ENCODE peak calls at places on chromosomes 4 and X, in ten cellular contexts. F is HCT116; J is CD4-positive, CD25-positive, alpha-beta regulatory T cell; P is lower lobe of right lung; V is GM23248; Z is ovary; O is right atrium auricular region; G is neuronal stem cell; I is kidney; E is psoas muscle. Q is an unnamed sample. For H3K4me1, the result is how much of the 10 kb centered on the place peaks cover.

GRCh38 chr4:130534651-130535050 is 1438.7 kb downstream of the C4orf33 start:
- DNase-seq in F (no peak), J (no peak), P (no peak), V (no peak), Z (no peak), O (no peak), G (no peak), I (no peak), E (no peak), Q (no peak)

GRCh38 chr4:37603070-37603468 is 83.1 kb downstream of the RELL1 start:
- DNase-seq in F (peak), J (peak), P (peak), V (peak), Z (peak), O (peak), G (peak), I (peak), E (peak), Q (peak)

GRCh38 chr4:42547805-42548204 is 109.1 kb downstream of the ATP8A1 start:
- DNase-seq in F (no peak), J (no peak), P (no peak), V (no peak), Z (no peak), O (no peak), G (no peak), I (no peak), E (no peak), Q (no peak)

GRCh38 chr4:91622925-91623600 is 680.7 kb upstream of the GRID2 start:
- DNase-seq in F (no peak), J (no peak), P (no peak), V (no peak), Z (no peak), O (no peak), G (no peak), I (no peak), E (no peak), Q (no peak)

GRCh38 chr4:2385450-2386020 is 32.9 kb downstream of the ZFYVE28 start:
- DNase-seq in F (no peak), J (no peak), P (no peak), V (no peak), Z (no peak), O (no peak), G (peak), I (no peak), E (no peak), Q (no peak)

GRCh38 chr4:7993671-7994070 is 54.0 kb upstream of the AFAP1 start:
- DNase-seq in F (no peak), J (no peak), P (no peak), V (no peak), Z (no peak), O (no peak), G (no peak), I (no peak), E (no peak), Q (no peak)

GRCh38 chrX:23981711-23982110 is 45.3 kb downstream of the KLHL15 start:
- DNase-seq in F (no peak), J (no peak), P (no peak), V (no peak), Z (no peak), O (no peak), G (no peak), I (no peak), E (no peak), Q (no peak)

GRCh38 chrX:56763556-56764152 is 34.6 kb downstream of the NBDY start:
- DNase-seq in F (no peak), J (peak), P (no peak), V (no peak), Z (peak), O (peak), G (no peak), I (peak), E (peak), Q (peak)

DNA sequence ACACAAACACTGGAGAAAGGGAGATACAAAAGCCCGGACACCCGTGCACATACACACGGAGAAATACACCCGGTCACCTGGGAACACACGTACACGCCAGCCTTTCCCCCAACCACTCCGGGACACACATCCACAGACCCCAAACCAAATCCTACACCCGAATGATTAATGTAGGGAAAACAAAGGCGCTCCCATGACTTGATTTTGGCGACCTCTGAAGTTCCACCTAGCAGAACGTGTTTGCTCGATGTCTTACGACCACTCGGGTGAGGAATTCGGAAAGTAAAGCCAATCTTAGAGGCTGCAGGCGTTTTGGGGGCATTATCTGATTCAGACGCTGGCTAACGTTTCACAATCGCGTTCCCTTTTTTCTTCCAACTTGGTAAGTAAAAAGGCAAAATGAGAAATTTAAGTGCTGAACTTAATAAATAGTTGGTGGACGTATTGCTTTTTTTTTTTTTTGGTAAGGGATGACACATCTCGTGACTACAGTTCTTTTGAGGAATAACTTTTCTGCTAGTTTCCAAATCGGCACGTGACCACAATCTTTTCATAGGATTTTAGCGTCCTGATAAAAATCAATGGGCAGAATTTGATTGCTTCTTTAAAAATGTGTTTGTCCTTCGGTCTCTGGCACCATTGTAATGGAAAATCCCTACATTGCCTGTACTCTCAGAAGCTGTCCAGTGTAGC is 737 bp downstream of the RAB9A start:
- DNase-seq in F (no peak), J (no peak), P (no peak), V (peak), Z (no peak), O (no peak), G (no peak), I (no peak), E (no peak), Q (no peak)
- H3K4me1 ChIP-seq in F (half or more), J (under half), P (under half), V (under half), Z (under half), O (under half), G (under half), I (under half), E (under half), Q (half or more)

DNA sequence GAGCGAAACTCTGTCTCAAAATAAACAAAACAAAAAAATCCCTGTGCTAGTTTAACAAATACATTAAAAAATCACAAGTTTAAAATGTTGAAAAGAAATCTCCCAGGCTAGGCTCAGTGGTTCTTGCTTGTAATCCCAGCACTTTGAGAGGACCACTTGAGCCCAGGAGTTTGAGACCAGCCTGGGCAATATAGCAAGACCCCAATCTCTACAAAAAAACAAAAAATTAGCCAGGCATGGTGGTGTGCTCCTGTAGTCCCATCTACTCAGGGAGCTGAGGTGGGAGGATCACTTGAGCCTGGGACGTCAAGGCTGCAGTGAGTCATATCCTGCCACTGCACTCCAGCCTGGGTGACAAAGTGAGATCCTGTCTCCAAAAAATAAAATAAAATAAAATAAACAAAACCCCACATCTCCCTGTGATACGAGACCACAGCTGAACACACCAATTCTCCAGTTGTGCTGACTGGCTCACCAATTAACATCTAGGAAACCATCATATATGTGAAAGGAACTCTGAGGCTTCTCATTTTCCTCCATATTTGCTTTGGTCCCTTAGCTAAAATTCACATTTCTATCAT is 7.3 kb downstream of the RPS4X start:
- DNase-seq in F (no peak), J (no peak), P (no peak), V (peak), Z (no peak), O (no peak), G (no peak), I (no peak), E (no peak), Q (no peak)
- H3K4me1 ChIP-seq in F (under half), J (under half), P (under half), V (under half), Z (under half), O (under half), G (under half), I (under half), E (under half), Q (under half)

GRCh38 chr4:83149885-83150562 is 35.5 kb upstream of the PLAC8 start:
- DNase-seq in F (no peak), J (no peak), P (no peak), V (no peak), Z (no peak), O (no peak), G (no peak), I (no peak), E (no peak), Q (no peak)

GRCh38 chr4:83152771-83153170 is 38.2 kb upstream of the PLAC8 start:
- DNase-seq in F (no peak), J (no peak), P (no peak), V (peak), Z (no peak), O (no peak), G (no peak), I (no peak), E (no peak), Q (no peak)

GRCh38 chr4:83150563-83151330 is 36.2 kb upstream of the PLAC8 start:
- DNase-seq in F (no peak), J (no peak), P (no peak), V (no peak), Z (peak), O (no peak), G (no peak), I (no peak), E (no peak), Q (no peak)

GRCh38 chr4:83153312-83153915 is 38.9 kb upstream of the PLAC8 start:
- DNase-seq in F (no peak), J (no peak), P (no peak), V (no peak), Z (no peak), O (no peak), G (no peak), I (no peak), E (no peak), Q (no peak)

GRCh38 chr4:83151645-83152044 is 37.1 kb upstream of the PLAC8 start:
- DNase-seq in F (no peak), J (no peak), P (no peak), V (no peak), Z (no peak), O (no peak), G (no peak), I (no peak), E (no peak), Q (no peak)
- H3K4me1 ChIP-seq in F (under half), J (under half), P (under half), V (under half), Z (under half), O (under half), G (under half), I (under half), E (under half), Q (under half)

GRCh38 chrX:1172496-1172895 is 40.0 kb downstream of the CRLF2 start:
- DNase-seq in F (no peak), J (no peak), P (no peak), V (no peak), Z (no peak), O (no peak), G (no peak), I (no peak), E (no peak), Q (no peak)

GRCh38 chrX:1167918-1168481 is 44.4 kb downstream of the CRLF2 start:
- DNase-seq in F (no peak), J (no peak), P (no peak), V (no peak), Z (no peak), O (no peak), G (no peak), I (no peak), E (no peak), Q (no peak)

GRCh38 chrX:1167466-1167865 is 45.0 kb downstream of the CRLF2 start:
- DNase-seq in F (no peak), J (peak), P (no peak), V (no peak), Z (no peak), O (no peak), G (no peak), I (no peak), E (no peak), Q (no peak)

GRCh38 chrX:1169198-1169597 is 43.3 kb downstream of the CRLF2 start:
- DNase-seq in F (no peak), J (no peak), P (no peak), V (peak), Z (no peak), O (no peak), G (no peak), I (no peak), E (no peak), Q (no peak)

GRCh38 chrX:1170243-1170642 is 42.2 kb downstream of the CRLF2 start:
- DNase-seq in F (no peak), J (no peak), P (no peak), V (no peak), Z (no peak), O (no peak), G (no peak), I (no peak), E (no peak), Q (no peak)
- H3K4me1 ChIP-seq in F (under half), J (under half), P (under half), V (under half), Z (under half), O (under half), G (under half), I (under half), E (under half), Q (under half)

GRCh38 chrX:115367455-115367854 is 77.9 kb downstream of the LUZP4 start:
- DNase-seq in F (no peak), J (no peak), P (no peak), V (peak), Z (no peak), O (no peak), G (no peak), I (no peak), E (no peak), Q (no peak)
- H3K4me1 ChIP-seq in F (under half), J (under half), P (under half), V (under half), Z (under half), O (under half), G (under half), I (under half), E (under half), Q (under half)

GRCh38 chr4:54063737-54064316 is 578 bp downstream of the CHIC2 start:
- DNase-seq in F (no peak), J (peak), P (peak), V (peak), Z (peak), O (no peak), G (peak), I (peak), E (peak), Q (peak)

GRCh38 chr4:54061067-54061466 is 3.3 kb downstream of the CHIC2 start:
- DNase-seq in F (no peak), J (no peak), P (no peak), V (no peak), Z (no peak), O (no peak), G (no peak), I (no peak), E (no peak), Q (no peak)

GRCh38 chr4:54063224-54063623 is 1.2 kb downstream of the CHIC2 start:
- DNase-seq in F (no peak), J (no peak), P (no peak), V (peak), Z (no peak), O (no peak), G (no peak), I (no peak), E (no peak), Q (peak)

GRCh38 chr4:54061873-54062272 is 2.5 kb downstream of the CHIC2 start:
- DNase-seq in F (no peak), J (no peak), P (no peak), V (no peak), Z (no peak), O (no peak), G (no peak), I (no peak), E (no peak), Q (no peak)

DNA sequence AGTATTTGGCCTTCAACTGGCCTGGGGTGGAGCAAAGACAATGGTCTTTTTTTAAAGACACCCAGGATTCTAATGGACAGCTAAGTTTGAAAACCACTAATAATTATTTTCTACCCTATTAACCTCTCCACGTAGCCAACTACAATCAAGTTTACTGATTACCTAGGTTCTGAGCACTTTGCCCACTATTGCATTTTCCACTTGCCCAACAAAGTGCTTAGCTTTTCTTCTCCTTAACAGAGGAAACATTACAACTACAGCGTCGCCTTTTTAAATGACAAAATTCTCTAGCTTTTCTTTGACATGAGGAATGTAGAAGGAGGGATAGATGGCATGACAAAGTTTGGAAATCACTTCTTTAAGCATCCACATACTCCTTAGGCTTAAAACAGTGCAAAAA is 2.0 kb downstream of the CHIC2 start:
- DNase-seq in F (no peak), J (no peak), P (no peak), V (no peak), Z (no peak), O (no peak), G (no peak), I (no peak), E (no peak), Q (no peak)
- H3K4me1 ChIP-seq in F (under half), J (half or more), P (half or more), V (half or more), Z (under half), O (half or more), G (under half), I (under half), E (half or more), Q (half or more)

GRCh38 chr4:76611164-76611563 is 176.1 kb downstream of the SHROOM3 start:
- DNase-seq in F (no peak), J (no peak), P (no peak), V (peak), Z (peak), O (no peak), G (no peak), I (no peak), E (no peak), Q (no peak)
- H3K4me1 ChIP-seq in F (under half), J (under half), P (under half), V (half or more), Z (under half), O (under half), G (under half), I (under half), E (under half), Q (under half)